ENCODE peak calls at places on chromosomes 11 and 22, in four cellular contexts. P, B, C and D are unnamed samples.

GRCh38 chr11:71339178-71339881 is 87.0 kb upstream of the SHANK2 start:
- DNase-seq in P (peak; percentile 80), B (no peak), C (no peak), D (no peak)

GRCh38 chr22:45154383-45154782 is 9.3 kb upstream of the NUP50 start:
- DNase-seq in P (no peak), B (no peak), C (no peak), D (no peak)

GRCh38 chr11:134663506-134664313 is 251.7 kb upstream of the B3GAT1 start:
- DNase-seq in P (no peak), B (peak; percentile 2), C (peak; percentile 4), D (no peak)

GRCh38 chr22:36874731-36875130 is 13.9 kb downstream of the NCF4 start:
- DNase-seq in P (no peak), B (no peak), C (no peak), D (no peak)

GRCh38 chr11:33507356-33507755 is 193.3 kb downstream of the C11orf91 start:
- DNase-seq in P (no peak), B (no peak), C (no peak), D (no peak)

GRCh38 chr11:34065505-34066203 is 14.1 kb downstream of the CAPRIN1 start:
- DNase-seq in P (no peak), B (no peak), C (no peak), D (no peak)

GRCh38 chr11:96185220-96185768 is 157.7 kb downstream of the MAML2 start:
- DNase-seq in P (no peak), B (no peak), C (no peak), D (no peak)

GRCh38 chr11:57001674-57002401 is 13.1 kb downstream of the OR5AK2 start:
- DNase-seq in P (no peak), B (no peak), C (no peak), D (no peak)

GRCh38 chr22:33707581-33707980 is 212.7 kb downstream of the LARGE1 start:
- DNase-seq in P (no peak), B (no peak), C (no peak), D (no peak)

GRCh38 chr11:1359556-1359955 is 30.2 kb upstream of the BRSK2 start:
- DNase-seq in P (no peak), B (no peak), C (no peak), D (no peak)

GRCh38 chr11:129750343-129751292 is 65.0 kb upstream of the TMEM45B start:
- DNase-seq in P (no peak), B (peak; percentile 57), C (peak; percentile 74), D (peak; percentile 79)

GRCh38 chr11:72081184-72081644 is 564 bp downstream of the LRRC51 start:
- DNase-seq in P (no peak), B (no peak), C (no peak), D (no peak)

GRCh38 chr11:1116666-1117390 is 40.9 kb upstream of the MUC5AC start:
- DNase-seq in P (no peak), B (no peak), C (no peak), D (no peak)

GRCh38 chr22:24059793-24060192 is 48.7 kb downstream of the CABIN1 start:
- DNase-seq in P (no peak), B (no peak), C (no peak), D (no peak)

GRCh38 chr22:24059121-24059520 is 48.0 kb downstream of the CABIN1 start:
- DNase-seq in P (no peak), B (no peak), C (no peak), D (no peak)

GRCh38 chr22:24061124-24061684 is 50.1 kb downstream of the CABIN1 start:
- DNase-seq in P (no peak), B (no peak), C (no peak), D (no peak)

GRCh38 chr22:24063361-24063760 is 52.3 kb downstream of the CABIN1 start:
- DNase-seq in P (no peak), B (no peak), C (no peak), D (no peak)

DNA sequence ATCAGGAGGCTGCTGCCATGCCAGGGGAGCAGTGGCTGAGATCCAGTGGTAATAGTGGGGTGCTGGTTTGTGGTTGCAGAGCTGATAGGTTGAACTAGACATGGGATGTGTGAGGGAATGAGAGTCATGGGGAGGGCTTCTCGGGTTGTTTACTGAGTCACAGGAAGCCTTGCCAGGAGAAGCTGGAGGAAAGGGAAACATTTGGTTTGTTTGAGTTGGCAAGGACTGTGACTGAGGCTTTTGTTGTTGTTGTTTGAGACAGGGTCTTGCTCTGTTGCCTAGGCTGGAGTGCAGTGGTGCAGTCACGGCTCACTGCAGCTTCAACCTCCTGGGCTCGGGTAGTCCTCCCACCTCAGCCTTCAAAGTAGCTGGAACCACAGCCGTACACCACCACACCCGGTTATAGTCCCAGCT is 49.3 kb downstream of the CABIN1 start:
- DNase-seq in P (peak; percentile 61), B (peak; percentile 34), C (no peak), D (no peak)
- H3K36me3 ChIP-seq in P (peaks cover 78% of the 10 kb centered on the region), B (peaks cover 20% of the 10 kb centered on the region), C (peaks cover 34% of the 10 kb centered on the region), D (peaks cover 79% of the 10 kb centered on the region)

GRCh38 chr11:67418476-67419281 is 3.2 kb downstream of the CARNS1 start:
- DNase-seq in P (no peak), B (peak; percentile 59), C (no peak), D (peak; percentile 74)
- H3K4me1 ChIP-seq in P (peaks cover 26% of the 10 kb centered on the region), B (peaks cover 20% of the 10 kb centered on the region), C (no peaks in the 10 kb centered on the region), D (peaks cover 71% of the 10 kb centered on the region)

GRCh38 chr11:68932933-68933577 is 29.4 kb downstream of the IGHMBP2 start:
- DNase-seq in P (peak; percentile 61), B (no peak), C (no peak), D (no peak)

GRCh38 chr11:68934666-68935065 is 31.0 kb downstream of the IGHMBP2 start:
- DNase-seq in P (peak; percentile 61), B (no peak), C (no peak), D (no peak)

GRCh38 chr11:68933605-68934320 is 30.1 kb downstream of the IGHMBP2 start:
- DNase-seq in P (peak; percentile 60), B (no peak), C (no peak), D (no peak)

GRCh38 chr11:68935066-68935465 is 31.4 kb downstream of the IGHMBP2 start:
- DNase-seq in P (no peak), B (no peak), C (no peak), D (no peak)

DNA sequence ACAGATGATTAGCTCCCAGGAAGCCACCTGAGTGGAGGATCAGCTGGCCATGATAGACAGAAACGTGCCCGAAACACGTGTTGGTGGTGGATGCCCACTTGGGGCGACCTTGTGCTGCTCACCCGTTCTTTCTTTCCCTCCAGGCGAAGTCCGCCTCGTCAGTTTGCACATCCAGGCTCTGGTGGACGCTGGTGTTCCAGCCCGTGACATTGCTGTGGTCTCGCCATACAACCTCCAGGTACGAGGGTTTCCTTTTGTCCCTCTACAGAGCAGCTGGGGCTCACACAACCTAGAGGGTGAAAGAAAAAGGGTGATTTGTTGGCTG is 30.6 kb downstream of the IGHMBP2 start:
- DNase-seq in P (no peak), B (no peak), C (no peak), D (no peak)
- H3K36me3 ChIP-seq in P (peaks cover 91% of the 10 kb centered on the region), B (peaks cover 53% of the 10 kb centered on the region), C (peaks cover 20% of the 10 kb centered on the region), D (peaks cover 59% of the 10 kb centered on the region)

GRCh38 chr11:68868221-68868620 is 26.5 kb upstream of the CPT1A start:
- DNase-seq in P (no peak), B (no peak), C (no peak), D (no peak)
- H3K4me1 ChIP-seq in P (peaks cover 19% of the 10 kb centered on the region), B (peaks cover 5% of the 10 kb centered on the region), C (no peaks in the 10 kb centered on the region), D (peaks cover 12% of the 10 kb centered on the region)

DNA sequence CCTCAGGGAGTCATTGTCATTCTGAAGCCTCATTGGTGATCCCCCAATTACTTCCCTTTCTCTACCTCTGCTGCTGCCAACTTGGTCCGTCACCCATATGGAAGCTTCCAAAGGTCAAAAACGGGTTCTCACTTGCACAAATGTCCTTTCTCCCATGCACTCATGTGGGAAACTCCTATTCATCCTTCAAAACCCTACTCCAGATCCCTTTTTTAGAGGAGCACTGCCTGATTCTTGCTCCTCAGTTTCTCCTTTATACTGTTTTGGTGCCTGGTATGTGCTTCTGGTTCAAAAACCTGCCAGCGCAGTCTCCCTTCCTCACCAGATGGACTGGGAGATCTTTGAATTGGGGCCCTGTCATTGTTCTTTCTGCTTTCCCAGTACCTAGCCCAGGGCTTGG is 41.9 kb downstream of the MYO18B start:
- DNase-seq in P (no peak), B (no peak), C (no peak), D (no peak)
- H3K36me3 ChIP-seq in P (no peaks in the 10 kb centered on the region), B (no peaks in the 10 kb centered on the region), C (no peaks in the 10 kb centered on the region), D (no peaks in the 10 kb centered on the region)

DNA sequence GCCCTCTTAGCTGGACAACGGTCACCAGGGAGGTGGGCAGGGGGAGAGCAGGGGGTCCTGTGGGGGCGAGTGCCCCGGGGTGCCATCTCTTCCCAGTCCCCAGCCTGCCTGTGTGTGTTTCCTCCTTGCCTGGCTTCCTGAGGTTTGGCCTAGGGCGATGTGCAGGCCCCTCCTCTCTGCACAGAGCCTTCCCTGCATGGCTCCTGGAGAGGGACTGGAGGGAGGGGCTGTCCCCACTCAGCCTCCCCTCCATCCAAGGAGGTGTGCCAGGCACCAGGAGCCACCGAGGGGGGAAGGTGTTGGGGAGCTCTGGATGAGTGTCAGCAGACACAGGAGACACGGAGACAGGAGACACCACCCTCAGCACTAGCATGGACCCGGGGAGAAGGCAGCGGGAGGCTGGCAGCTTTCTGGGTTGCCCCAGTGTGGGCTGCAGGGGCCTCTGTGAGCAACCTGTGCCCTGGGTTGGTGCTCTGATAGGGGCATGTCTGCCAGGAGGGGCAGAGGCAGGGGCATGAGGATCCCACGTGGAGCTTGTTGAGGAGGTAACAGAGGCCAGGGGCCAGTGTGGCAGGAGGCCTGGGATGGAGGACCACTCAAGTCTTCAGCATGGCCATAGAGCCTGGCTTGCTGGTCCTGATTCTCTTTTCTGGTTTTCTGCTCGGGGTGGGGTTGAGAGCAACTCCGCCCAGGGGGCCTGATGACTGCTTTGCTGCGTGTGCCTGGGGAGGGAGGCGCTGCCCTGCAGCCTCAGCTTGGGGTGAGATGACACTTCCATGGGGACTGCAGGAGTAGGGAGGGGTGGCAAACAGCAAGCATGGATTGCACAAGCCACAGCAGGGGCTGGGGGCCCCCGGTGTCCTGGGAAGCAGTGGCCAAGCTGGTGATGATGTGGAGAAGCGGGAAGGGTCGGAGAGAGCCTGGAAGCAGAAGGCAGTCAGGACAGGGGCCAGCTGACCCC is 78.8 kb downstream of the ST3GAL4 start:
- DNase-seq in P (no peak), B (no peak), C (no peak), D (no peak)
- H3K4me1 ChIP-seq in P (peaks cover 16% of the 10 kb centered on the region), B (peaks cover 6% of the 10 kb centered on the region), C (peaks cover 14% of the 10 kb centered on the region), D (no peaks in the 10 kb centered on the region)

DNA sequence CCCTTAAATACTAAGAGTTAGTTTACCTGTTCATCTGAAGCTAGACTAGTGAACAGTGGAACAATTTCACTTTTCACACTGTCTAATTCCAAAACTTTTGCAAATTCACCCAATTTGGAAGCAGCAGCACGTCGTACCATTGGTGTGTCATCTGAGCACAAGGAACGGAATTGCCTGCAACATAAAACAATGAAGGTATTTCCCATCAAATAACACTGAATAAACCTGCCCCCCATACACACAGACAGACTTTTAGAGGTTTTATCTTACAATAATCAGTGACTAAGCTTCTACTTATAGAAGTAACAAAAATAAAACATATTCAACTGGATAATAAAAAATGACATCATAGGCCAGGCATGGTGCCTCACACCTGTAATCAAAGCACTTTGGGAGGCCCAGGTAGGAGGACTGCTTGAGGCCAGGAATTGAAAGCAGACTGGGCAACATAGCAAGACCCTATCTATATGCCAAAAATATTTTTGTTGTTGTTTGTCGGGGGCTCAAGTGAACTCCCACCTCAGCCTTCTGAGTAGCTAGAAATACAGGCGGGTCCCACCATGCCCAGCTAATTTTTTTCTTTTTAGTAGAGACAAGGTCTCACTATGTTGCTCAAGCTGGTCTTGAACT is 6.3 kb downstream of the PPP2R1B start:
- DNase-seq in P (no peak), B (no peak), C (no peak), D (no peak)
- H3K36me3 ChIP-seq in P (peaks cover 52% of the 10 kb centered on the region), B (peaks cover 34% of the 10 kb centered on the region), C (no peaks in the 10 kb centered on the region), D (peaks cover 68% of the 10 kb centered on the region)